ENCODE peak calls at places on chromosomes 1 and 21, in six cellular contexts. P is PC-3, Q is GM23248, I is MM.1S, E is tibial artery, J is lower lobe of right lung. F is an unnamed sample.

GRCh38 chr1:82562448-82562847 is 761.7 kb downstream of the ADGRL2 start:
- DNase-seq in I (no peak), J (no peak), E (no peak), Q (no peak), P (peak; percentile 8), F (no peak)

GRCh38 chr1:228378453-228379164 is 28.0 kb downstream of the TRIM11 start:
- DNase-seq in P (peak; percentile 62), J (peak; percentile 83), I (no peak), Q (peak; percentile 88), E (peak; percentile 67), F (no peak)

GRCh38 chr1:53617382-53618217 is 121.4 kb downstream of the GLIS1 start:
- DNase-seq in Q (peak; percentile 43), P (no peak), J (no peak), I (no peak), E (peak; percentile 41), F (no peak)

GRCh38 chr1:212070720-212071302 is 35.3 kb downstream of the DTL start:
- DNase-seq in I (peak; percentile 48), P (peak; percentile 76), Q (peak; percentile 79), J (no peak), E (no peak), F (peak; percentile 30)

GRCh38 chr21:25456672-25457071 is 150.6 kb downstream of the MRPL39 start:
- DNase-seq in P (peak; percentile 52), Q (no peak), E (no peak), J (no peak), I (no peak), F (no peak)

GRCh38 chr1:155093938-155094621 is 15.4 kb downstream of the EFNA3 start:
- DNase-seq in Q (peak; percentile 58), P (peak; percentile 78), J (no peak), E (no peak), I (peak; percentile 49), F (peak; percentile 38)

GRCh38 chr1:111221633-111222286 is 5.8 kb upstream of the CHI3L2 start:
- DNase-seq in Q (no peak), I (peak; percentile 63), J (no peak), P (no peak), E (no peak), F (no peak)

GRCh38 chr1:154969741-154970452 is 650 bp downstream of the SHC1 start:
- DNase-seq in P (no peak), Q (peak; percentile 36), I (no peak), J (no peak), E (no peak), F (no peak)

GRCh38 chr1:203089651-203090045 is 3.8 kb upstream of the MYOG start:
- DNase-seq in P (no peak), Q (no peak), J (no peak), I (no peak), E (no peak), F (no peak)

GRCh38 chr1:245773344-245773743 is 618.6 kb downstream of the KIF26B start:
- DNase-seq in I (no peak), P (no peak), E (no peak), Q (no peak), J (no peak), F (no peak)

GRCh38 chr21:35217504-35218060 is 168.5 kb upstream of the RUNX1 start:
- DNase-seq in Q (peak; percentile 93), P (peak; percentile 100), I (peak; percentile 46), J (no peak), E (no peak), F (no peak)

GRCh38 chr1:200901796-200902444 is 7.2 kb downstream of the INAVA start:
- DNase-seq in I (no peak), P (no peak), E (no peak), Q (no peak), J (no peak), F (no peak)

GRCh38 chr21:24895885-24896734 is 711.2 kb downstream of the MRPL39 start:
- DNase-seq in J (no peak), E (no peak), P (peak; percentile 58), Q (peak; percentile 5), I (peak; percentile 52), F (no peak)

GRCh38 chr1:169106921-169107672 is 607 bp downstream of the ATP1B1 start:
- DNase-seq in Q (peak; percentile 56), I (peak; percentile 25), P (peak; percentile 47), E (no peak), J (peak; percentile 61), F (no peak)

GRCh38 chr1:165773324-165773965 is 4.8 kb upstream of the TMCO1 start:
- DNase-seq in Q (peak; percentile 92), P (peak; percentile 92), E (no peak), J (no peak), I (peak; percentile 4), F (peak; percentile 22)

GRCh38 chr1:196160066-196160795 is 448.0 kb downstream of the KCNT2 start:
- DNase-seq in P (peak; percentile 43), E (no peak), Q (peak; percentile 93), I (no peak), J (no peak), F (no peak)

GRCh38 chr1:159953866-159954515 is at the start of gene SLAMF9:
- DNase-seq in Q (peak; percentile 83), P (peak; percentile 92), I (no peak), E (no peak), J (no peak), F (no peak)

GRCh38 chr1:19260211-19261138 is 8.9 kb downstream of the MRTO4 start:
- DNase-seq in P (peak; percentile 26), I (no peak), Q (peak; percentile 98), E (no peak), J (no peak), F (peak; percentile 38)

GRCh38 chr1:115530407-115530806 is 111.4 kb upstream of the VANGL1 start:
- DNase-seq in Q (peak; percentile 88), J (no peak), E (no peak), I (no peak), P (peak; percentile 53), F (peak; percentile 80)

GRCh38 chr1:205505076-205505729 is 734 bp downstream of the CDK18 start:
- DNase-seq in J (no peak), Q (no peak), E (no peak), P (no peak), I (no peak), F (no peak)

GRCh38 chr1:41365772-41366427 is 4.7 kb downstream of the FOXO6 start:
- DNase-seq in J (no peak), I (no peak), E (no peak), P (no peak), Q (no peak), F (no peak)

GRCh38 chr21:14376854-14377253 is 6.1 kb downstream of the HSPA13 start:
- DNase-seq in J (no peak), Q (no peak), E (no peak), P (peak; percentile 24), I (no peak), F (no peak)

GRCh38 chr1:28646040-28646439 is 2.4 kb upstream of the RNU11 start:
- DNase-seq in E (no peak), P (no peak), I (no peak), Q (no peak), J (no peak), F (no peak)

GRCh38 chr21:22062472-22063139 is 1064.4 kb downstream of the NCAM2 start:
- DNase-seq in Q (no peak), J (no peak), E (no peak), I (no peak), P (no peak), F (no peak)

DNA sequence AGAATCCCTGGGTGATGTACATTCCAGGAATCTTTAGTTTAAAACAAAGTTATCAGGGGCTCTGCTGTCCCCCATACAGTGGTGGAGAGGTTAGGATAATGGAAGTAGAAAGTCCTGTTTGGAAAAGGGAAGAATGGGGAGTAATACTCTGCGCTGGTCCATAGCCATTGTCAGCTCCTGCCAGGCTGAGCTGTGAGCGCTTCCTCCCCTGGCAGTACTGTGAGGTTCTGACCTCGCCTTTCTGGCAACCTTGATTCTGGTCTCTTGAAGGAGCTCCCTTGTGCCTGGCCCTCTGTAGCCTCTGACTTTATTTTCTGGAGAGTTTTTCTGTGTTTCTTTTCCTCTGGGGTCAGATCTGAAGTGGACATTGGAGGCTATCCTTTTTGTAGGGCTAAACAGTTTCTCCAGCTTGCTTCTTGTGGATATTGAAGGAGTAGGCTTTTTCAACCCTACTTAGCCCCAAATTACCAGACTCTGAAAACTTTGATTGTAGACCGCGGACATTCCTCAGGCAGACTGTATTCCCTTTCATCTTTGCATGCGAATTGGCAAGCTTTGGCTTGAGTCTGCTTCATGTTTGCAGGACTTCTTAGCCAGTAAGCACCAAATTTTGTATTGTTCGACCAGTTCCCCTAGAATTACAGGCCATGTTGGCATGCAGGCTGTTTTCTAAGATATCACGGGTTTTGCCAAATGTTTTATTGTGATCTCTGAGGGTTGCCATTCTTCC is 13.8 kb downstream of the UBE4B start:
- DNase-seq in P (no peak), Q (peak; percentile 56), E (peak; percentile 47), I (no peak), J (no peak), F (no peak)
- H3K4me3 ChIP-seq in P (no peak overlapping the region), Q (no peak overlapping the region), E (no peak overlapping the region), I (no peak overlapping the region), J (no peak overlapping the region), F (no peak overlapping the region)

DNA sequence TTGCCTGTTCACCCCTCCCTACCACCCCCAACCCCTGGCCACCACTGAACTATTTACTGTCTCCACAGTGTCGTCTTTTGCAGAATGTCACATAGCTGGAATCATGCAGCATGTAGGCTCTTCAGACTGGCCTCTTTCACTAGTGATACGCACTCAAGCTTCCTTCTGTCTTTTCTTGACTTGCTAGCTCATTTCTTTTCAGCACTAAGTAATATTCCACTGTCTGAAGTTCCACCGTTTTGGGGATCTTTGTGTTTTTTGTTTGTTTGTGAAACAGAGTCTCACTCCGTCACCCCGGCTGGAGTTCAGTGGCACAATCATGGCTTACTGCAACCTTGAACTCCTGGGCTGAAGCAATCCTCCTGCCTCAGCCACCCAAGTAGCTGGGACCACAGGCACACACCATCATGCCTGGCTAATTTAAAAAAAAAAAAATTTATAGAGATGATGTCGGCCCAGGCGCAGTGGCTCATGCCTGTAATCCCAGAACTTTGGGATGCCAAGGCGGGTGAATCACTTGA is 43.4 kb upstream of the SLC25A33 start:
- DNase-seq in E (no peak), P (no peak), J (no peak), I (no peak), Q (no peak), F (no peak)
- H3K4me3 ChIP-seq in E (no peak overlapping the region), P (no peak overlapping the region), J (no peak overlapping the region), I (no peak overlapping the region), Q (no peak overlapping the region), F (no peak overlapping the region)

GRCh38 chr1:226443439-226443838 is 35.5 kb upstream of the PARP1 start:
- DNase-seq in Q (peak; percentile 84), I (no peak), P (peak; percentile 97), J (no peak), E (no peak), F (no peak)
- H3K4me3 ChIP-seq in Q (no peak overlapping the region), I (no peak overlapping the region), P (no peak overlapping the region), J (no peak overlapping the region), E (no peak overlapping the region), F (no peak overlapping the region)

DNA sequence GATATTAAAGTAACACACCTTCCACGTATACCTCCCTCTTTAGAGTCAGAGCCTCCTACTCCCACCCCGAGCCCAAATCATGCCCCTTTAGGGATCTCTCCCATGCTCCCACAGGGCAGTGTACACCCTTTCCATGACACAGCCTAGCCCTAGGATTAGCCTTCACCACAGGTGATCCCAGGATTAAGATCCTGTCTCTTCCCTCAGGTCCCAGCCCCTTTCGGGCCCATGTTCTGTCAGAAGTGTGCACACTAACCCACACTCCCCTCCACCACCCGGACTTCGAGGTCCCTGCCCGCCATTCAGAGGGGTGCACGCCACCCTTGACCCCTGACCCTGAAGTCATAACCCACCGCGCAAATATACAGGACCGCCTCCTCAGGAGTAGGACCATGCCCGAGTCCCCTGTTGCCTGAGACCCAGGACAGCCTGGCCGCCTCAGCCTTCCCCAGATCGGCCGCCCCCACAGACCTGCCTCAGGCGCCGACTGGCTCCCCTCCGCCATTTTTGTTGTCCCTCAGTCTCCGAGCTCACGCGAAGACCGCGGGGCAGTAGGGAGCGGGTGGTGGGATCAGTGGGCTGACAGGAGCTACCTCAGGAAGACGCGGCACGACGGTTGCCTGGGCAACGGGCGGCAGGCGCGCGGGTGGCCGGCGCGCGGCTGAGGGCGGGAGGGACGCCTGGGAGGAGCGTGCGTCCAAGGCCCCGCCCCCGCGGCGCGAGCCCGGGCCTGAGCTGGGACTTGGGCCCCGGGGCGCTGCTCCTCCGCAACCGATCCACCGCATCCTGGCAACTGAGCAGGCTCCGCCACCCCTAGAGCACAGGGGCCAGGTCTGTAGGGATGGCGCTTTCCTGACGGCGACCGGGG is at the start of gene AGBL4:
- DNase-seq in I (no peak), J (peak; percentile 75), P (peak; percentile 4), Q (peak; percentile 25), E (no peak), F (no peak)
- H3K4me3 ChIP-seq in I (no peak within 1 kb of the TSS), J (peak within 1 kb of the TSS; percentile 56), P (peak within 1 kb of the TSS; percentile 38), Q (peak within 1 kb of the TSS; percentile 61), E (peak within 1 kb of the TSS; percentile 52), F (no peak within 1 kb of the TSS)

F was measured in HFF-Myc.